ENCODE peak calls at places on chromosomes 11 and 22, in four cellular contexts. U is colonic mucosa, Z is neuronal stem cell, R is kidney. L is an unnamed sample.

GRCh38 chr11:118437736-118438125 is 1.4 kb downstream of the KMT2A start:
- DNase-seq in U (peak; percentile 63), Z (peak; percentile 41), R (no peak), L (peak; percentile 44)

GRCh38 chr11:82902086-82902485 is 550 bp downstream of the DDIAS start:
- DNase-seq in U (no peak), Z (no peak), R (no peak), L (no peak)

GRCh38 chr11:58958500-58958899 is 19.2 kb downstream of the GLYATL1 start:
- DNase-seq in U (peak; percentile 74), Z (no peak), R (no peak), L (peak; percentile 44)

GRCh38 chr11:43942651-43943356 is 367 bp downstream of the C11orf96 start:
- DNase-seq in U (no peak), Z (no peak), R (no peak), L (peak; percentile 2)

GRCh38 chr11:31856248-31856647 is 45.1 kb upstream of the PAX6 start:
- DNase-seq in U (no peak), Z (no peak), R (no peak), L (peak; percentile 80)

GRCh38 chr11:112977620-112978212 is 16.5 kb downstream of the NCAM1 start:
- DNase-seq in U (no peak), Z (peak; percentile 15), R (no peak), L (no peak)

GRCh38 chr11:115926601-115927000 is 422.4 kb upstream of the CADM1 start:
- DNase-seq in U (no peak), Z (no peak), R (no peak), L (no peak)

GRCh38 chr11:17294033-17294432 is 17.5 kb downstream of the NUCB2 start:
- DNase-seq in U (no peak), Z (no peak), R (no peak), L (no peak)

GRCh38 chr11:118636569-118637290 is 29.3 kb downstream of the PHLDB1 start:
- DNase-seq in U (no peak), Z (no peak), R (no peak), L (peak; percentile 33)

GRCh38 chr11:49442669-49443068 is 234.3 kb upstream of the FOLH1 start:
- DNase-seq in U (no peak), Z (no peak), R (no peak), L (no peak)

GRCh38 chr11:47202569-47202968 is 12.2 kb upstream of the DDB2 start:
- DNase-seq in U (no peak), Z (no peak), R (no peak), L (no peak)

GRCh38 chr11:47201015-47201414 is 13.8 kb upstream of the DDB2 start:
- DNase-seq in U (no peak), Z (no peak), R (no peak), L (no peak)

GRCh38 chr11:47207459-47207858 is 7.3 kb upstream of the DDB2 start:
- DNase-seq in U (no peak), Z (no peak), R (no peak), L (no peak)

GRCh38 chr11:47208628-47209027 is 6.1 kb upstream of the DDB2 start:
- DNase-seq in U (no peak), Z (no peak), R (no peak), L (no peak)

GRCh38 chr11:47204633-47204989 is 10.2 kb upstream of the DDB2 start:
- DNase-seq in U (no peak), Z (no peak), R (no peak), L (peak; percentile 85)
- H3K9ac ChIP-seq in U (no peak overlapping the region), Z (no peak overlapping the region), R (no peak overlapping the region), L (no peak overlapping the region)

GRCh38 chr22:40856513-40857308 is at the start of the genes ST13 and XPNPEP3:
- DNase-seq in U (peak; percentile 99), Z (peak; percentile 97), R (peak; percentile 99), L (peak; percentile 90)

GRCh38 chr22:40853961-40854360 is 2.5 kb downstream of the ST13 start:
- DNase-seq in U (no peak), Z (no peak), R (no peak), L (no peak)

GRCh38 chr22:40857309-40857851 is 432 bp downstream of the XPNPEP3 start:
- DNase-seq in U (no peak), Z (no peak), R (no peak), L (no peak)

GRCh38 chr22:40855104-40855959 is 1.1 kb downstream of the ST13 start:
- DNase-seq in U (no peak), Z (no peak), R (no peak), L (no peak)

GRCh38 chr22:40855960-40856512 is 403 bp downstream of the ST13 start:
- DNase-seq in U (peak; percentile 51), Z (peak; percentile 53), R (peak; percentile 80), L (no peak)
- H3K4me1 ChIP-seq in U (peaks cover 6% of the 10 kb centered on the region), Z (peaks cover 4% of the 10 kb centered on the region), R (peaks cover 8% of the 10 kb centered on the region), L (peaks cover 33% of the 10 kb centered on the region)

DNA sequence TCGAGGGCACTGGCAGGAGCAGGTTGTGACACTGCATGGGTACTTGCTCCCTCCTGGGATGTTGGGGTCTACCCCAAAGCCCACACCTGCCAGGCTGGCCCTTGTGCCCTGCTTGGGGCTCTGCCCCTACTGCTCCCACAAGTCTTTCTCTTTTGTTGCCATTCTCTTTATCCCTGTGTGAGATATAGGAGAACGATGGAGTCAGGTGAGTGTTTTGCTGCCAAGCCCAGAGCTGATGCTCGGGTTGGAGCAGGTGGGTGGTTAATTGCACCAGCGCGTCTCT is 292.6 kb downstream of the TBC1D22A start:
- DNase-seq in U (no peak), Z (no peak), R (peak; percentile 39), L (no peak)
- H3K9ac ChIP-seq in U (no peak overlapping the region), Z (peak overlapping the region; percentile 50), R (no peak overlapping the region), L (no peak overlapping the region)

GRCh38 chr22:38014083-38014482 is 29.7 kb upstream of the SOX10 start:
- DNase-seq in U (no peak), Z (no peak), R (no peak), L (no peak)
- H3K4me1 ChIP-seq in U (peaks cover 5% of the 10 kb centered on the region), Z (peaks cover 21% of the 10 kb centered on the region), R (peaks cover 4% of the 10 kb centered on the region), L (peaks cover 10% of the 10 kb centered on the region)

L was measured in PC-3.